ENCODE peak calls at places on chromosomes 2 and 18, in nine cellular contexts. P, H, X, O, E, G, J, M and I are unnamed samples.

GRCh38 chr2:50953021-50953420 is 78.9 kb downstream of the NRXN1 start:
- DNase-seq in X (no peak), O (no peak), G (no peak), M (peak), H (no peak), J (no peak), E (no peak), P (no peak), I (no peak)

GRCh38 chr2:26325851-26326250 is 20.1 kb upstream of the SELENOI start:
- DNase-seq in M (peak), J (no peak), E (peak), H (no peak), G (no peak), X (peak), P (no peak), O (no peak), I (no peak)

GRCh38 chr2:204680576-204680975 is 135.3 kb downstream of the PARD3B start:
- DNase-seq in M (peak), X (no peak), P (no peak), G (no peak), J (no peak), H (no peak), O (no peak), E (no peak), I (no peak)

GRCh38 chr2:127625146-127625943 is 20.6 kb upstream of the GPR17 start:
- DNase-seq in P (no peak), H (no peak), E (no peak), J (no peak), X (no peak), O (no peak), M (no peak), G (no peak), I (no peak)

GRCh38 chr2:95034221-95034620 is 8.7 kb downstream of the MAL start:
- DNase-seq in O (no peak), X (no peak), E (peak), M (no peak), P (no peak), H (no peak), G (no peak), J (no peak), I (no peak)

GRCh38 chr2:16031848-16032159 is 91.5 kb downstream of the MYCN start:
- DNase-seq in J (peak), P (peak), M (no peak), G (no peak), O (peak), H (peak), E (no peak), X (no peak), I (no peak)

GRCh38 chr2:2859732-2860131 is 517.9 kb downstream of the EIPR1 start:
- DNase-seq in M (no peak), G (no peak), E (no peak), X (no peak), J (no peak), H (no peak), P (no peak), O (no peak), I (no peak)

GRCh38 chr2:186913870-186914269 is 64.9 kb upstream of the ZSWIM2 start:
- DNase-seq in E (no peak), O (no peak), H (no peak), M (no peak), J (no peak), X (no peak), G (no peak), P (no peak), I (no peak)

GRCh38 chr2:174788291-174788929 is 24.1 kb upstream of the CHRNA1 start:
- DNase-seq in G (no peak), J (no peak), O (no peak), E (no peak), P (no peak), X (peak), H (no peak), M (no peak), I (no peak)

GRCh38 chr18:56726906-56727305 is 75.7 kb downstream of the WDR7 start:
- DNase-seq in E (no peak), G (no peak), P (no peak), M (no peak), O (no peak), J (no peak), H (no peak), X (no peak), I (no peak)

GRCh38 chr2:223635080-223635479 is 32.9 kb upstream of the SCG2 start:
- DNase-seq in E (no peak), H (no peak), P (no peak), M (peak), G (no peak), X (no peak), O (no peak), J (no peak), I (no peak)

GRCh38 chr2:201182650-201183372 is at the start of gene CASP10:
- DNase-seq in M (peak), X (peak), E (peak), P (peak), O (no peak), G (no peak), J (no peak), H (no peak), I (no peak)

GRCh38 chr18:69916412-69916811 is 31.3 kb downstream of the CD226 start:
- DNase-seq in G (no peak), E (no peak), O (no peak), P (no peak), H (no peak), J (no peak), M (no peak), X (no peak), I (no peak)

GRCh38 chr18:2919600-2919999 is 72.8 kb downstream of the EMILIN2 start:
- DNase-seq in J (no peak), E (no peak), P (no peak), M (no peak), G (no peak), X (no peak), O (no peak), H (peak), I (no peak)